ENCODE peak calls at places on chromosomes 3 and 15, in four cellular contexts. T is A549, G is HepG2, D is K562. X is an unnamed sample.

GRCh38 chr15:94722025-94722636 is 490.8 kb downstream of the MCTP2 start:
- DNase-seq in T (no peak), G (no peak), D (no peak), X (no peak)

GRCh38 chr3:138188013-138188352 is 882 bp downstream of the ARMC8 start:
- DNase-seq in T (peak; percentile 24), G (no peak), D (peak; percentile 60), X (no peak)

GRCh38 chr15:31318429-31318828 is 8.2 kb upstream of the KLF13 start:
- DNase-seq in T (no peak), G (no peak), D (no peak), X (no peak)

GRCh38 chr15:50627351-50628055 is 59.1 kb downstream of the TRPM7 start:
- DNase-seq in T (no peak), G (no peak), D (no peak), X (no peak)

GRCh38 chr15:83062768-83063180 is 4.3 kb downstream of the BTBD1 start:
- DNase-seq in T (no peak), G (no peak), D (peak; percentile 30), X (no peak)

GRCh38 chr3:127975153-127975552 is 60.1 kb downstream of the KBTBD12 start:
- DNase-seq in T (no peak), G (no peak), D (no peak), X (no peak)

GRCh38 chr15:90855139-90855538 is 13.2 kb upstream of the FURIN start:
- DNase-seq in T (no peak), G (no peak), D (no peak), X (no peak)

GRCh38 chr3:42085641-42086376 is 5.3 kb upstream of the TRAK1 start:
- DNase-seq in T (no peak), G (no peak), D (no peak), X (no peak)

DNA sequence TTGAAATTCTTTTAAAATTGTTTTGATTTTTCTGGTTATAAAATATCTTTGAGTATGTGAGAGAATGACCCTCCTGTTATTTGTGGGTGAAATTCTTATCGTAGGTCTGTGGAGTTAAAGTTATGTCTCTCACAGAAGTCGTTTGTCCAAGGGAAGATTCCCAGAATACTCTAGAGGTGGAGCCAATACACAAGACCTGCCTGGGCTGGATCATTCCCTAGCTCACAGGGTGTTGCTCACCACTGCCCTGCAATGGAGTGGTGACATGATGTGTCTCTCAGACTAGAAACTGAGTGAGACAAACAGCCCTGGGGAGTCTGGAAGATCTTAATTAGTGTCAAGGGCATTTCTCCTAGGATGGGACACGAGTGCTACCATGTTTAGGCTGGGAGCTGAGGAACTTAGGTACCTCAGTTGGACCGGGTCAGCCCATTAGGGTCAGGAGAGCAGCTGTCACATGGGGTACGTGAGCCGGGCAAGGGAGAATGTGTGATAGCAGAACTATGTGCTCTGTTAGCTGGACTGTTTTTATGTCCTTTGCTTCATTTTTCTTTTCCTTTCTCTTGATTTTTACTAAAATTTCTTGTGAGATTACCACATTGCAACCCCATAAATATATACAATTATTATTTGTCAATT is 53.6 kb upstream of the MYO5C start:
- DNase-seq in T (no peak), G (no peak), D (no peak), X (no peak)
- TF ChIP-seq CHD4 in T (no peak), G (no peak), D (no peak), X (no peak)

GRCh38 chr15:74184582-74185091 is 11.1 kb downstream of the ISLR start:
- DNase-seq in T (no peak), G (no peak), D (no peak), X (no peak)
- TF ChIP-seq SMC3 in T (no peak), G (no peak), D (no peak), X (no peak)

GRCh38 chr3:26621891-26622633 is 510 bp upstream of the LRRC3B start:
- DNase-seq in T (no peak), G (no peak), D (no peak), X (no peak)

GRCh38 chr3:26624209-26624775 is 1.7 kb downstream of the LRRC3B start:
- DNase-seq in T (no peak), G (no peak), D (no peak), X (no peak)

GRCh38 chr3:26625187-26625586 is 2.6 kb downstream of the LRRC3B start:
- DNase-seq in T (no peak), G (no peak), D (no peak), X (no peak)

GRCh38 chr3:26622634-26623408 is at the start of gene LRRC3B:
- DNase-seq in T (no peak), G (no peak), D (no peak), X (no peak)

DNA sequence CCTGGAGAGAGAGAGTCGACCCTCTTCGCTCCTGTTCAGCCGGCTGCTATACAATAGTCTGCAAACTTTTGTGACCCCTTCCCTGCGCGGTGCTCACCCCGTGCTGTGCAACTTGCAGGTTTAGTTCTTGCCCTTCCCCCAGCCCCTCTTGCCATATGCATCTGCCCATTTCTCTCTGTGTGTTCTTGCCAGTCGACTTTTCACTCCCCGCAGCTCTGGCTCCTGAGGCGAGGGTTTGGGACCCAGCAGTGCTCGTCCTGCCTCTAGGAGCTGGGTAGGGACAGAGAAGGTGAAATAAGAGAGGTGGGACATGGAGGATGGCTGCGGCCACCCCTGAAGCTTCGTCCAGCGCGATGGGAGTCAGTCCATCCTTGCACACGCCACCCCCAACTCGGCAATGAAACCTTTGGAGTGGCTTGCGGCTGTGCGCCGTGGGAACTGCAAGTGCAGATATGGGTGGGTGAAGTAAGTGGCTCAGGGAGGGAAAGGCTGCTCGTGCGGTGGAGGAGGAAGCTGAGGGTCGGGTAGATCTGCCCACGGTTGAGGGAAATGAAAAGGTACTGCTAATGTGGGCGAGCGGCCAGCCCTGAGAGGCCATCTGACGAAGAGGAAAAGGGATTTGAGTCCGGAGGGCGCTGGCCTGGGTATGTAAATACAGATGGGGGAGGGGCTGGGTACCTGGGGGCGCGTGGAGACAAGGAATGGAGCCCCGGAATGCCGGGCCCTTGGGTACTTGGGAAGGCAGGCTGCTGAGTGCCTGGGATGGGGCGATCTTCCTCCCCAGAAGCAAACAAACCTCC is 1.0 kb downstream of the LRRC3B start:
- DNase-seq in T (no peak), G (no peak), D (no peak), X (no peak)
- TF ChIP-seq CHD4 in T (no peak), G (no peak), D (no peak), X (no peak)

DNA sequence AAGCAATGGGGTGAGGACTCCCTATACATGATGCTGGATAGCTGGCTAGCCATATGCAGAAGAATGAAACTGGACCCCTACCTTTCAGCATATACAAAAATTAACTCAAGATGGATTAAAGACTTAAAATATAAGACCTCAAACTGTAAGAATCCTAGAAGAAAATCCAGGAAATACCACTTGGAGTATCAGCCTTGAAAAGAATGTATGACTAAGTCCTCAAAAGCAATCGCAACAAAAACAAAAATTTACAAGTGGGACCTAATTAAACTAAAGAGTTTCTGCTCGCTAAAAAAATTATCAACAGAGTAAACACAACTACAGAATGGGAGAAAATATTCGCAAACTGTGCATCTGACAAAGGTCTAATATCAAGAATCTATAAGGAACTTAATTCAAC is 94.3 kb downstream of the XRN1 start:
- DNase-seq in T (no peak), G (no peak), D (no peak), X (no peak)
- TF ChIP-seq SMC3 in T (no peak), G (no peak), D (no peak), X (no peak)

GRCh38 chr3:131480116-131480515 is 22.7 kb downstream of the MRPL3 start:
- DNase-seq in T (no peak), G (no peak), D (no peak), X (no peak)
- TF ChIP-seq CHD4 in T (no peak), G (no peak), D (no peak), X (no peak)

X was measured in GM12878.